ENCODE peak calls at places on chromosomes 3 and 15, in five cellular contexts. One of them, this sample, is unnamed.

GRCh38 chr3:36965440-36965839 is 20.6 kb upstream of the TRANK1 start:
- DNase-seq in H9: peak; percentile 69
- DNase-seq in GM23248: no peak
- DNase-seq in fibroblast of lung: no peak
- DNase-seq in neural progenitor cell: no peak
- DNase-seq in this sample: no peak

GRCh38 chr3:35200056-35200455 is 439.3 kb upstream of the ARPP21 start:
- DNase-seq in fibroblast of lung: no peak
- DNase-seq in H9: no peak
- DNase-seq in neural progenitor cell: no peak
- DNase-seq in GM23248: no peak
- DNase-seq in this sample: no peak

GRCh38 chr15:75702431-75702830 is 10.2 kb downstream of the CSPG4 start:
- DNase-seq in GM23248: no peak
- DNase-seq in fibroblast of lung: no peak
- DNase-seq in neural progenitor cell: no peak
- DNase-seq in H9: no peak
- DNase-seq in this sample: no peak

GRCh38 chr3:139561959-139562676 is 22.6 kb upstream of the RBP1 start:
- DNase-seq in neural progenitor cell: peak; percentile 72
- DNase-seq in GM23248: peak; percentile 55
- DNase-seq in fibroblast of lung: peak; percentile 55
- DNase-seq in H9: peak; percentile 75
- DNase-seq in this sample: no peak

GRCh38 chr15:47376190-47376589 is 341.1 kb upstream of the SEMA6D start:
- DNase-seq in fibroblast of lung: peak; percentile 25
- DNase-seq in GM23248: no peak
- DNase-seq in neural progenitor cell: no peak
- DNase-seq in H9: no peak
- DNase-seq in this sample: no peak

GRCh38 chr15:78054971-78055370 is 22.5 kb downstream of the TBC1D2B start:
- DNase-seq in GM23248: no peak
- DNase-seq in fibroblast of lung: no peak
- DNase-seq in H9: no peak
- DNase-seq in neural progenitor cell: no peak
- DNase-seq in this sample: no peak

GRCh38 chr15:89141885-89142284 is 53.6 kb downstream of the ABHD2 start:
- DNase-seq in fibroblast of lung: no peak
- DNase-seq in neural progenitor cell: no peak
- DNase-seq in H9: no peak
- DNase-seq in GM23248: no peak
- DNase-seq in this sample: no peak

GRCh38 chr3:182284793-182285192 is 508.5 kb upstream of the ATP11B start:
- DNase-seq in GM23248: no peak
- DNase-seq in H9: peak; percentile 53
- DNase-seq in fibroblast of lung: no peak
- DNase-seq in neural progenitor cell: no peak
- DNase-seq in this sample: no peak

GRCh38 chr3:104779324-104779723 is 587.4 kb upstream of the ALCAM start:
- DNase-seq in neural progenitor cell: no peak
- DNase-seq in H9: no peak
- DNase-seq in fibroblast of lung: no peak
- DNase-seq in GM23248: no peak
- DNase-seq in this sample: no peak

GRCh38 chr3:40827942-40828688 is 303.4 kb downstream of the ZNF621 start:
- DNase-seq in H9: no peak
- DNase-seq in GM23248: peak; percentile 21
- DNase-seq in neural progenitor cell: no peak
- DNase-seq in fibroblast of lung: no peak
- DNase-seq in this sample: no peak

GRCh38 chr3:134060561-134061385 is 31.0 kb upstream of the SLCO2A1 start:
- DNase-seq in fibroblast of lung: peak; percentile 57
- DNase-seq in GM23248: no peak
- DNase-seq in neural progenitor cell: no peak
- DNase-seq in H9: no peak
- DNase-seq in this sample: no peak

GRCh38 chr3:17157713-17158112 is 273.0 kb downstream of the PLCL2 start:
- DNase-seq in GM23248: peak; percentile 52
- DNase-seq in neural progenitor cell: no peak
- DNase-seq in fibroblast of lung: no peak
- DNase-seq in H9: no peak
- DNase-seq in this sample: no peak

GRCh38 chr15:85624241-85624855 is 170.4 kb downstream of the KLHL25 start:
- DNase-seq in H9: no peak
- DNase-seq in neural progenitor cell: no peak
- DNase-seq in fibroblast of lung: peak; percentile 21
- DNase-seq in GM23248: peak; percentile 64
- DNase-seq in this sample: no peak

GRCh38 chr3:185605566-185605965 is 19.5 kb downstream of the SENP2 start:
- DNase-seq in neural progenitor cell: no peak
- DNase-seq in fibroblast of lung: no peak
- DNase-seq in GM23248: no peak
- DNase-seq in H9: no peak
- DNase-seq in this sample: no peak

GRCh38 chr15:101028772-101029438 is 109.7 kb downstream of the LRRK1 start:
- DNase-seq in neural progenitor cell: no peak
- DNase-seq in H9: peak; percentile 28
- DNase-seq in GM23248: no peak
- DNase-seq in fibroblast of lung: no peak
- DNase-seq in this sample: peak; percentile 52

GRCh38 chr3:140014831-140015495 is 80.0 kb downstream of the CLSTN2 start:
- DNase-seq in H9: no peak
- DNase-seq in GM23248: no peak
- DNase-seq in neural progenitor cell: no peak
- DNase-seq in fibroblast of lung: no peak
- DNase-seq in this sample: no peak

GRCh38 chr3:129827765-129828164 is 65.7 kb downstream of the TMCC1 start:
- DNase-seq in fibroblast of lung: no peak
- DNase-seq in H9: no peak
- DNase-seq in GM23248: no peak
- DNase-seq in neural progenitor cell: no peak
- DNase-seq in this sample: no peak

GRCh38 chr15:65223996-65224395 is 12.7 kb upstream of the CILP start:
- DNase-seq in GM23248: no peak
- DNase-seq in neural progenitor cell: no peak
- DNase-seq in H9: no peak
- DNase-seq in fibroblast of lung: no peak
- DNase-seq in this sample: no peak

GRCh38 chr3:79843180-79843579 is 75.4 kb upstream of the ROBO1 start:
- DNase-seq in GM23248: no peak
- DNase-seq in H9: no peak
- DNase-seq in fibroblast of lung: no peak
- DNase-seq in neural progenitor cell: no peak
- DNase-seq in this sample: no peak

GRCh38 chr3:133007601-133008000 is 30.6 kb upstream of the TMEM108 start:
- DNase-seq in GM23248: no peak
- DNase-seq in fibroblast of lung: no peak
- DNase-seq in neural progenitor cell: no peak
- DNase-seq in H9: no peak
- DNase-seq in this sample: no peak

GRCh38 chr15:77749998-77750540 is 117.4 kb upstream of the LINGO1 start:
- DNase-seq in neural progenitor cell: no peak
- DNase-seq in fibroblast of lung: no peak
- DNase-seq in H9: no peak
- DNase-seq in GM23248: no peak
- DNase-seq in this sample: no peak

GRCh38 chr15:37793851-37794250 is 140.6 kb upstream of the TMCO5A start:
- DNase-seq in fibroblast of lung: no peak
- DNase-seq in H9: no peak
- DNase-seq in GM23248: no peak
- DNase-seq in neural progenitor cell: peak; percentile 40
- DNase-seq in this sample: no peak

GRCh38 chr3:13040381-13041074 is 32.7 kb downstream of the IQSEC1 start:
- DNase-seq in neural progenitor cell: peak; percentile 92
- DNase-seq in GM23248: peak; percentile 24
- DNase-seq in fibroblast of lung: no peak
- DNase-seq in H9: no peak
- DNase-seq in this sample: peak; percentile 64

GRCh38 chr3:66620185-66620803 is 119.5 kb upstream of the LRIG1 start:
- DNase-seq in fibroblast of lung: no peak
- DNase-seq in H9: no peak
- DNase-seq in neural progenitor cell: peak; percentile 59
- DNase-seq in GM23248: no peak
- DNase-seq in this sample: no peak

GRCh38 chr3:192901435-192901834 is 16.2 kb downstream of the MB21D2 start:
- DNase-seq in H9: no peak
- DNase-seq in GM23248: peak; percentile 96
- DNase-seq in neural progenitor cell: no peak
- DNase-seq in fibroblast of lung: peak; percentile 72
- DNase-seq in this sample: no peak

GRCh38 chr15:70337292-70338186 is 239.8 kb upstream of the TLE3 start:
- DNase-seq in fibroblast of lung: peak; percentile 43
- DNase-seq in H9: peak; percentile 18
- DNase-seq in neural progenitor cell: no peak
- DNase-seq in GM23248: no peak
- DNase-seq in this sample: no peak

DNA sequence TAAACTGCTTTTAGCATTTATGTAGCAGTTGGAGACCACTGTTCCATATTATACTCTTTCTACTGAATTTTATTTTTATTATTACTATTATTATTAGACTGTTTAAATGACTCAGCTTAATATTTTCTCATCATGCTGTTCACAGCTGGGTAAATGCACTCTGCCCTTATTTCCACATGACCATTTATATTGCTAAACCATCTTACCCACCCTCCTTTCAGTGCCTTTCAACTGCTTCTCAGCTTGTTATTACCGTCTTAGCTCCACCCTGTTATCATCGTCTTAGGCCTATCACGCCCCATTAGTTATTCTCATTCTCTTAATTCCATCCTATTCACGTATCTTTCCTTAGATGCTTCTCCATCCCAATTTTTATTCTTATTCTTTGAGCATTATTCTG is 212.6 kb downstream of the GAP43 start:
- DNase-seq in H9: no peak
- DNase-seq in GM23248: no peak
- DNase-seq in fibroblast of lung: peak; percentile 76
- DNase-seq in neural progenitor cell: no peak
- DNase-seq in this sample: no peak
- H3K27ac ChIP-seq in H9: no peak overlapping the region
- H3K27ac ChIP-seq in GM23248: no peak overlapping the region
- H3K27ac ChIP-seq in fibroblast of lung: no peak overlapping the region
- H3K27ac ChIP-seq in neural progenitor cell: no peak overlapping the region
- H3K27ac ChIP-seq in this sample: no peak overlapping the region

DNA sequence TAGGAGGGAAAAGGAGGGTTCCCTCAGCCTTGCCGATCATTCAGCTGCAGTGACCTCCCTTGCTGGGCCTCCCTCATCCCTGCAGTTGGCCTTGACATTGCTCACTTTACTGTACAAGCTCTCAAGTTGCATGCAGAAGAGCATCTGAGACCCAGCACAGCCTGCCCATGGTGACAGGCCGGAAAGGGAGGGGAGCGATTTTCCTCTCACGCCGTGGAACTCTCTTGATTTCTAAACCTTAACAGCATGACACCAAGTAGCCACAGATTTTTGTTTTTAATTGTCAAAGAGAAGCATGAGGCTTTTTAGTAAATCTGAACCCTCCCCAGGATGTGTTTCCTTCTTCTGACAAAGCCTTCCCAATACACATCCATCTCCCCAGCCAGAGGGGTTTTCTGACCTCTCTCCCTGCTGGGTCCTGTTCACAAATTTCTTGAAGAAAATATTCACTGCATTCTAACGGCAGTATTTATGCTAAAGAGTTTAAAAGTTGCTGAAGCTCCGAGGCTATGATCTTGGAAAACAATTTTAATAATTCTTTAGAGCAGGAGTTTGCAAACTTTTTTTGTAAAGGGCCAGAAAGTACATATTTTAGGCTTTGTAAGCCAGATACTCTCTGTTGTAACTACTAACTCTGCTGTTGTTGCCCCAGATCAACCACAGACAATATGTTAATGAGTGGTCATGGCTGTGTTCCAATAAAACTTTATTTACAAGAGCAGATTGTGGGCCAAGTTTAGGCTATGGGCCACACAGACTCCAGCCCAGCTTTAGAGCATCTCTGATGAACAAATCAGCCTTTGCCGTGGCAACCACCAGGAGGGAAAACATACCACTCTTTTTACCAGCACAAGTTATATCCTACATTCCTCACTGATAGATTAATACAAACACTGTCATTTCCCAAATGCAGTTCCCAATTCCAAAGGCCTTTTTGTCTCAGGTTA is 34.8 kb downstream of the LMCD1 start:
- DNase-seq in GM23248: peak; percentile 74
- DNase-seq in neural progenitor cell: no peak
- DNase-seq in fibroblast of lung: peak; percentile 77
- DNase-seq in H9: peak; percentile 39
- DNase-seq in this sample: no peak
- H3K9ac ChIP-seq in GM23248: no peak overlapping the region
- H3K9ac ChIP-seq in neural progenitor cell: no peak overlapping the region
- H3K9ac ChIP-seq in fibroblast of lung: no peak overlapping the region
- H3K9ac ChIP-seq in H9: no peak overlapping the region
- H3K9ac ChIP-seq in this sample: no peak overlapping the region

GRCh38 chr3:124851136-124851535 is 36.0 kb downstream of the ITGB5 start:
- DNase-seq in GM23248: peak; percentile 40
- DNase-seq in fibroblast of lung: no peak
- DNase-seq in neural progenitor cell: no peak
- DNase-seq in H9: no peak
- DNase-seq in this sample: no peak
- H3K27ac ChIP-seq in GM23248: peak overlapping the region; percentile 73
- H3K27ac ChIP-seq in fibroblast of lung: no peak overlapping the region
- H3K27ac ChIP-seq in neural progenitor cell: no peak overlapping the region
- H3K27ac ChIP-seq in H9: no peak overlapping the region
- H3K27ac ChIP-seq in this sample: no peak overlapping the region

GRCh38 chr3:117887031-117887430 is 1147.6 kb downstream of the IGSF11 start:
- DNase-seq in H9: no peak
- DNase-seq in neural progenitor cell: no peak
- DNase-seq in fibroblast of lung: no peak
- DNase-seq in GM23248: no peak
- DNase-seq in this sample: no peak
- H3K9ac ChIP-seq in H9: no peak overlapping the region
- H3K9ac ChIP-seq in neural progenitor cell: no peak overlapping the region
- H3K9ac ChIP-seq in fibroblast of lung: no peak overlapping the region
- H3K9ac ChIP-seq in GM23248: no peak overlapping the region
- H3K9ac ChIP-seq in this sample: no peak overlapping the region

DNA sequence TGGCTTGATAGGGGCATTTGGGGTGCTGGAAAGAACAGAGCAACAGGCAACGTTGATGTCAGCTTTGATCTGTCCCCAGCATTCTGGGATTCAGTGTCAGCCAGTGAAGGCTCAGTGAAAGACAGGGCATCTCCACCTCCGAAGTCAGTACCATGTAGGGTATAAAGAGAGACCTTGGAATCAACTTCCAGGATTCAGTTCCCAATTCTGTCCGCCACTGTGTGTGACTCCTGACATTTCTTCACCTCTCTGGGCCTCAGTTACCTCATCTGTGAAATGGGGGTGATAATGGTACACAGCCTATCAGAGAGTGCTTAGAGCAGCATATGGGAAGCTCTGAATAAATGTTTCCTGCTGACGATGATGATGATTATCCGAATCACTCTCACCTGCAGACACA is 55.6 kb upstream of the FLNB start:
- DNase-seq in H9: no peak
- DNase-seq in GM23248: no peak
- DNase-seq in fibroblast of lung: no peak
- DNase-seq in neural progenitor cell: no peak
- DNase-seq in this sample: no peak
- H3K27ac ChIP-seq in H9: no peak overlapping the region
- H3K27ac ChIP-seq in GM23248: peak overlapping the region; percentile 71
- H3K27ac ChIP-seq in fibroblast of lung: peak overlapping the region; percentile 72
- H3K27ac ChIP-seq in neural progenitor cell: no peak overlapping the region
- H3K27ac ChIP-seq in this sample: peak overlapping the region; percentile 51

GRCh38 chr3:29486917-29487316 is 206.0 kb downstream of the RBMS3 start:
- DNase-seq in GM23248: no peak
- DNase-seq in H9: no peak
- DNase-seq in neural progenitor cell: no peak
- DNase-seq in fibroblast of lung: no peak
- DNase-seq in this sample: no peak
- H3K9ac ChIP-seq in GM23248: peak overlapping the region; percentile 19
- H3K9ac ChIP-seq in H9: no peak overlapping the region
- H3K9ac ChIP-seq in neural progenitor cell: no peak overlapping the region
- H3K9ac ChIP-seq in fibroblast of lung: no peak overlapping the region
- H3K9ac ChIP-seq in this sample: no peak overlapping the region

This sample was measured in kidney.